ENCODE peak calls at places on chromosomes 4 and X, in six cellular contexts. A is CD8-positive, alpha-beta memory T cell; D is coronary artery; J is SIG-M5; Z is NCI-H1417; X is HFFc6. W is an unnamed sample.

GRCh38 chr4:175536852-175537453 is 275.1 kb downstream of the GPM6A start:
- DNase-seq in A (no peak), D (no peak), X (peak), J (no peak), Z (peak), W (no peak)

GRCh38 chr4:82787342-82787741 is 11.3 kb downstream of the SCD5 start:
- DNase-seq in J (no peak), Z (no peak), X (no peak), D (no peak), A (no peak), W (no peak)

GRCh38 chrX:121479406-121479805 is 432.0 kb downstream of the GLUD2 start:
- DNase-seq in J (no peak), A (no peak), D (no peak), X (no peak), Z (peak), W (no peak)

GRCh38 chrX:2538016-2538415 is 37.2 kb upstream of the DHRSX start:
- DNase-seq in Z (no peak), X (no peak), D (no peak), J (no peak), A (no peak), W (no peak)

GRCh38 chr4:169098054-169098896 is 88.2 kb upstream of the CBR4 start:
- DNase-seq in X (peak), A (no peak), D (no peak), J (no peak), Z (no peak), W (no peak)

GRCh38 chr4:91734682-91735081 is 569.1 kb upstream of the GRID2 start:
- DNase-seq in D (no peak), A (no peak), J (no peak), Z (peak), X (no peak), W (no peak)

GRCh38 chr4:168881754-168882153 is 128.3 kb downstream of the CBR4 start:
- DNase-seq in X (no peak), D (no peak), Z (no peak), A (no peak), J (no peak), W (no peak)

GRCh38 chrX:110320588-110320987 is 2.7 kb upstream of the AMMECR1 start:
- DNase-seq in Z (peak), A (no peak), X (no peak), J (no peak), D (no peak), W (no peak)

GRCh38 chrX:148133099-148133725 is 152.1 kb downstream of the FMR1NB start:
- DNase-seq in X (no peak), A (no peak), J (no peak), Z (peak), D (no peak), W (no peak)

GRCh38 chr4:169220854-169221311 is 49.9 kb downstream of the SH3RF1 start:
- DNase-seq in X (no peak), A (no peak), D (no peak), Z (no peak), J (no peak), W (no peak)